ENCODE peak calls at places on chromosome 11, in eight cellular contexts. A is fibroblast of lung, R is ovary, D is transverse colon, Y is endothelial cell of umbilical vein, P is breast epithelium, U is RWPE2, M is upper lobe of right lung. O is an unnamed sample. For H3K4me1, the result is how much of the 10 kb centered on the place peaks cover.

GRCh38 chr11:62688481-62688880 is 849 bp downstream of the LRRN4CL start:
- DNase-seq in A (no peak), Y (no peak), D (no peak), R (no peak), M (no peak), P (no peak), U (no peak), O (no peak)

GRCh38 chr11:109960831-109961230 is 132.4 kb upstream of the ZC3H12C start:
- DNase-seq in M (no peak), D (peak), Y (no peak), P (no peak), R (peak), A (peak), U (no peak), O (peak)

GRCh38 chr11:77705195-77705876 is 67.7 kb upstream of the CLNS1A start:
- DNase-seq in M (no peak), P (no peak), D (no peak), U (no peak), R (no peak), Y (peak), A (peak), O (no peak)

GRCh38 chr11:108985611-108986279 is 320.9 kb downstream of the DDX10 start:
- DNase-seq in M (no peak), P (no peak), Y (peak), U (no peak), D (no peak), R (no peak), A (peak), O (no peak)

GRCh38 chr11:62487698-62488551 is 58.7 kb downstream of the AHNAK start:
- DNase-seq in Y (peak), D (no peak), P (no peak), U (no peak), R (no peak), M (no peak), A (peak), O (peak)

GRCh38 chr11:97739892-97740782 is 1280.6 kb upstream of the CNTN5 start:
- DNase-seq in A (peak), Y (peak), R (no peak), U (no peak), D (no peak), M (no peak), P (no peak), O (no peak)

GRCh38 chr11:85076535-85077330 is 550.4 kb downstream of the DLG2 start:
- DNase-seq in A (peak), Y (no peak), U (no peak), P (no peak), R (no peak), D (no peak), M (no peak), O (no peak)

GRCh38 chr11:11313426-11313825 is 39.6 kb downstream of the CSNK2A3 start:
- DNase-seq in M (peak), P (no peak), D (no peak), Y (no peak), R (no peak), A (peak), U (peak), O (no peak)

GRCh38 chr11:73330569-73331093 is 22.6 kb downstream of the ARHGEF17 start:
- DNase-seq in R (no peak), P (no peak), A (peak), D (no peak), Y (peak), M (no peak), U (no peak), O (no peak)

DNA sequence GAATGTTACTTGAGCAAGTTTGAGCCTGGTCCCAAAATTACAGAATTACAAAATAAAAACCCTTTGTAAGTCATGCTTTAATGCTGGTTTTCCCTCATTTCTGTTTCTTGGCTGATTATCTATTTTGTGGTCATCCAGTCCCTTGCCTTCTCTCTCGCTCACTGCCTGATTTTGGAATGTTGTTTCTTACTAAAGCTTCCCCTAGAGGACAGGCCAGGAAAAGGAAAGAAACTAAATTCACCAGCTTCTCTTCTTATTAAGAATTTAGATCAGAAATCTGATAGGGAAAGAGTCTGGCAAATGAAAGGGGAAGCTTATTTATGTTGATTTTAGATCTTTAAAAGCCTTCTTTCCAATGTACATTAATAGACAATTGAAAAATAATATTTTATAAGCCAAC is 16.6 kb upstream of the BDNF start:
- DNase-seq in A (peak), Y (no peak), P (no peak), U (no peak), R (no peak), D (no peak), M (no peak), O (no peak)
- TF ChIP-seq CTCF in A (peak), Y (no peak), P (no peak), U (peak), R (no peak), D (no peak), M (no peak), O (no peak)

GRCh38 chr11:114166897-114167323 is 107.4 kb downstream of the ZBTB16 start:
- DNase-seq in U (no peak), M (no peak), D (no peak), A (peak), Y (peak), R (no peak), P (peak), O (no peak)

GRCh38 chr11:114167355-114168085 is 108.0 kb downstream of the ZBTB16 start:
- DNase-seq in P (no peak), D (no peak), U (no peak), A (peak), Y (no peak), M (no peak), R (no peak), O (no peak)

GRCh38 chr11:114169321-114169749 is 109.8 kb downstream of the ZBTB16 start:
- DNase-seq in A (peak), M (no peak), D (no peak), U (no peak), R (no peak), P (no peak), Y (no peak), O (no peak)

GRCh38 chr11:114168691-114169090 is 109.2 kb downstream of the ZBTB16 start:
- DNase-seq in Y (no peak), U (no peak), P (no peak), D (peak), R (no peak), A (no peak), M (no peak), O (no peak)

DNA sequence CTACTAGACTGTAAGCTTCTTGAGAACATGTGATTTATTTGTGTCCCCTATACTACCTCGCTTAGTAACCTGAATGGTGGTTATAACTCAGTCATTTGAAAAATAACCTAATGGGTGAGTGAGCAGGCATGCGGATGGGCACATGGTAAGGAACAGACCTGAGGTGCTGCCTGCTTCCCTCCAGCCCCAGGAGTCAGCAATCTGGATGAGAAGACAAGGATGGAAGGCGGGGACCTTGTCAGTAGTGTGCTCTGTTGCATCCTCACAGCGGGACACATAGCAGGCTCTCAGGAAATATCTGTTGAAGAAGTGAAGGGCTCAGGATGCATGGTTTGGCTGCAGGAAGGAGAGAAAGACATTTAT is 108.6 kb downstream of the ZBTB16 start:
- DNase-seq in Y (no peak), U (no peak), M (no peak), D (no peak), R (no peak), A (no peak), P (no peak), O (no peak)
- H3K4me1 ChIP-seq in Y (half or more), U (under half), M (half or more), D (half or more), R (half or more), A (under half), P (half or more), O (half or more)

DNA sequence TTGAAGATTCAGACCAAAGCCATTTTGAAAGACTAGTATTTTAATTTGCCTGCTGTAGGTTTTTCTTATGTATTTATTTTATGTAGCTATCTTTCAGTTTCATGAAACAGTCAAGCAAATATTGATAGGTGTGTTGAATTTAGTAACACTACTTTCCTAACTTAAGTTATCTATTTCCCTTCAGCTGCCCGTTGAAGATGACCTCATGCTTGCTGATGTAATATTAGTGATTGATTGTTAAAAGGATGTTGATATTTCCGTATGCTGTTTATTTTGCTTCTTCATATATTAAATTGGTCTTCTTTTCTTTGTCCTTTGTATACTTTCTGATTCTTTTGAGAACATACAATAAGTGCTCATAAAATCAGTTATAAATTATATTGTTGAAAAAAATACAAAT is 86.8 kb upstream of the CHORDC1 start:
- DNase-seq in R (no peak), M (no peak), D (no peak), A (no peak), Y (peak), P (no peak), U (no peak), O (no peak)
- H3K27ac ChIP-seq in R (no peak), M (no peak), D (no peak), A (no peak), Y (no peak), P (no peak), U (no peak), O (no peak)

GRCh38 chr11:36376888-36377758 is 81.0 kb downstream of the PRR5L start:
- DNase-seq in Y (peak), R (peak), D (peak), P (no peak), M (peak), U (no peak), A (no peak), O (peak)
- TF ChIP-seq CTCF in Y (peak), R (peak), D (peak), P (no peak), M (peak), U (peak), A (peak), O (peak)

O was measured in left lung.